ENCODE peak calls at places on chromosomes 4 and X, in eight cellular contexts. K, D, J, R, O, V, C and E are unnamed samples.

GRCh38 chr4:108336076-108336475 is 167.3 kb upstream of the LEF1 start:
- DNase-seq in J (no peak), K (no peak), R (no peak), V (no peak), D (no peak), O (no peak), C (no peak), E (no peak)

GRCh38 chr4:125115476-125115875 is 199.3 kb upstream of the FAT4 start:
- DNase-seq in D (no peak), R (no peak), O (no peak), V (no peak), K (no peak), C (no peak), J (no peak), E (no peak)

GRCh38 chrX:105461013-105461412 is 240.5 kb upstream of the TEX13A start:
- DNase-seq in V (no peak), J (no peak), K (no peak), C (no peak), D (no peak), R (no peak), O (no peak), E (no peak)

GRCh38 chrX:104392350-104392749 is 137.6 kb upstream of the ESX1 start:
- DNase-seq in K (no peak), R (no peak), O (peak; percentile 4), J (no peak), V (no peak), C (no peak), D (no peak), E (no peak)

GRCh38 chr4:165355900-165356300 is 22.9 kb upstream of the CPE start:
- DNase-seq in C (no peak), O (peak; percentile 51), R (peak; percentile 12), D (no peak), K (no peak), V (peak; percentile 18), J (peak; percentile 56), E (peak; percentile 81)

GRCh38 chrX:81336455-81337144 is 134.7 kb downstream of the SH3BGRL start:
- DNase-seq in R (no peak), K (no peak), D (no peak), J (no peak), V (no peak), O (no peak), C (no peak), E (no peak)

GRCh38 chr4:81207793-81208192 is 7.2 kb downstream of the PRKG2 start:
- DNase-seq in C (no peak), V (no peak), R (no peak), K (no peak), D (no peak), O (no peak), J (no peak), E (no peak)

GRCh38 chr4:185730849-185731608 is 81.0 kb downstream of the SORBS2 start:
- DNase-seq in K (no peak), J (no peak), R (no peak), C (no peak), D (no peak), V (no peak), O (no peak), E (no peak)

GRCh38 chrX:139691843-139692505 is 16.0 kb downstream of the MCF2 start:
- DNase-seq in J (no peak), O (no peak), D (no peak), R (no peak), C (no peak), V (no peak), K (peak; percentile 25), E (no peak)

GRCh38 chr4:128800305-128800704 is 9.2 kb upstream of the JADE1 start:
- DNase-seq in V (no peak), C (no peak), R (no peak), K (no peak), J (no peak), O (no peak), D (no peak), E (no peak)

GRCh38 chrX:153569475-153569874 is 29.5 kb downstream of the CCNQ start:
- DNase-seq in D (no peak), K (no peak), J (no peak), V (no peak), C (no peak), O (no peak), R (no peak), E (no peak)

GRCh38 chr4:121957266-121957665 is 5.4 kb upstream of the TRPC3 start:
- DNase-seq in V (no peak), J (no peak), K (no peak), C (no peak), R (no peak), D (peak; percentile 37), O (no peak), E (no peak)

GRCh38 chr4:145984563-145984962 is 45.9 kb upstream of the ZNF827 start:
- DNase-seq in J (no peak), O (no peak), D (peak; percentile 20), C (no peak), V (no peak), R (peak; percentile 13), K (no peak), E (no peak)

GRCh38 chr4:151569650-151570049 is 160.7 kb downstream of the FHIP1A start:
- DNase-seq in D (no peak), R (peak; percentile 12), O (no peak), K (no peak), C (no peak), J (no peak), V (no peak), E (no peak)

GRCh38 chrX:152259150-152259549 is 120.8 kb upstream of the MAGEA10 start:
- DNase-seq in D (no peak), C (no peak), O (no peak), V (no peak), J (no peak), R (peak; percentile 11), K (no peak), E (no peak)

GRCh38 chr4:118335316-118335715 is 17.5 kb downstream of the PRSS12 start:
- DNase-seq in D (no peak), R (no peak), O (no peak), V (no peak), C (no peak), K (no peak), J (no peak), E (no peak)

GRCh38 chrX:3345281-3346081 is 971 bp downstream of the MXRA5 start:
- DNase-seq in K (peak; percentile 37), J (peak; percentile 46), R (peak; percentile 48), C (no peak), V (peak; percentile 25), O (peak; percentile 54), D (no peak), E (peak; percentile 40)

GRCh38 chr4:83605216-83605615 is 69.3 kb downstream of the GPAT3 start:
- DNase-seq in O (no peak), C (no peak), R (no peak), K (no peak), J (no peak), D (no peak), V (no peak), E (no peak)

DNA sequence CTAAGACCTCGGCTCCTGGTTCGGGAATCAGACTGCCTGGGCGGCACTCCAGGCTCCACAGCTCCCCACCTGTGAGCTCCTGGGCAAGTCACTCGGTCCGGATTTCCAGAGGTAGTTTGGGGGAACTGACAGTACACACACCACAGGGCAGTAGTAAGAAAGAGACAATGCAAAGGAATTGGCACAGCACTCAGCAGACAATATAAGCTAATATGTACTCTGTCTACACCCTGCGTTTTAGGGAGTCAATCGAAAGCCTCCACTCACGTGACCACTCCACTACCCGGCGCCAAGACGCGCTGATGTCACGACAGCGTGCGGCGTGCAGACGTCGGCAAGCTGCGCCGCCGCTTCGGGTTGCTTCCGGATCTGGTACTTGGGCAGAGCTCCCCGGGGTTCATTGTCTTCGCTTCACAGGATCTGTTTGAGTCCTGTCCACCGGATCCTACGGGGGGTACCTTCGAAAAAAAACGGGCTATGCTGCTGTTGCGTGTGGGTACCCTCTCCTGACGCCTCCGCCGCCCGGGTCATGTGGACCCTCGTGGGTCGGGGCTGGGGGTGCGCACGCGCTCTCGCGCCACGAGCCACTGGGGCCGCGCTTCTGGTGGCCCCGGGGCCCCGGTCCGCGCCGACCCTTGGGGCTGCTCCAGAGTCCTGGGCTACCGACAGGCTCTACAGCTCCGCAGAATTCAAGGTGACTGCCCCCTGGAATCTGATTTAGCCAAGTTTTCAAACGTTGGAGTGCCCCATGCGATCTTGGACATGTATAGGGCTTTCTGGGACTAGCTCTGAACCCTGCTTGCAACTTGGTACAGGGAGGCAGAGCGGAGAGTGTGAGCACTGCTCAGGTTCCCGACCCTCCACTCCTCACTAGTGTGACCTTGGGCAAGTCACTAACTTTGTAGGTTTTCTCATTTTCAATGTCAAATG is at the start of gene GUF1:
- DNase-seq in C (peak; percentile 38), D (peak; percentile 92), R (peak; percentile 89), O (peak; percentile 86), J (peak; percentile 95), K (peak; percentile 89), V (peak; percentile 82), E (peak; percentile 94)
- TF ChIP-seq POLR2A in C (peak; percentile 61), D (peak; percentile 81), R (no peak), O (peak; percentile 29), J (peak; percentile 64), K (peak; percentile 62), V (no peak), E (no peak)

GRCh38 chr4:10120943-10121567 is 4.5 kb upstream of the WDR1 start:
- DNase-seq in D (no peak), V (no peak), J (no peak), R (no peak), K (no peak), O (no peak), C (no peak), E (no peak)

GRCh38 chr4:10123227-10124101 is 6.9 kb upstream of the WDR1 start:
- DNase-seq in O (no peak), V (peak; percentile 49), C (no peak), R (peak; percentile 44), J (peak; percentile 88), D (peak; percentile 58), K (no peak), E (no peak)

GRCh38 chr4:10121568-10122097 is 5.0 kb upstream of the WDR1 start:
- DNase-seq in D (no peak), C (no peak), R (no peak), O (no peak), V (no peak), J (no peak), K (no peak), E (no peak)

GRCh38 chr4:10122236-10122932 is 5.8 kb upstream of the WDR1 start:
- DNase-seq in J (no peak), K (no peak), O (no peak), C (no peak), V (no peak), D (no peak), R (no peak), E (no peak)

GRCh38 chr4:10124167-10124930 is 7.8 kb upstream of the WDR1 start:
- DNase-seq in D (no peak), V (no peak), O (no peak), K (no peak), C (no peak), J (no peak), R (no peak), E (no peak)
- H3K4me1 ChIP-seq in D (peaks cover 2% of the 10 kb centered on the region), V (no peaks in the 10 kb centered on the region), O (no peaks in the 10 kb centered on the region), K (no peaks in the 10 kb centered on the region), C (no peaks in the 10 kb centered on the region), J (no peaks in the 10 kb centered on the region), R (peaks cover 14% of the 10 kb centered on the region), E (no peaks in the 10 kb centered on the region)

GRCh38 chrX:130339408-130340222 is at the start of gene SLC25A14:
- DNase-seq in C (peak; percentile 55), V (peak; percentile 72), R (peak; percentile 63), K (peak; percentile 77), D (peak; percentile 75), J (peak; percentile 87), O (peak; percentile 61), E (peak; percentile 86)
- TF ChIP-seq POLR2A in C (peak; percentile 49), V (no peak), R (no peak), K (no peak), D (peak; percentile 40), J (no peak), O (peak; percentile 27), E (no peak)

GRCh38 chr4:76011018-76011670 is 3.8 kb upstream of the CXCL9 start:
- DNase-seq in R (no peak), C (no peak), O (no peak), V (no peak), D (no peak), K (no peak), J (no peak), E (peak; percentile 37)
- H3K4me1 ChIP-seq in R (peaks cover 5% of the 10 kb centered on the region), C (no peaks in the 10 kb centered on the region), O (peaks cover 5% of the 10 kb centered on the region), V (no peaks in the 10 kb centered on the region), D (no peaks in the 10 kb centered on the region), K (no peaks in the 10 kb centered on the region), J (no peaks in the 10 kb centered on the region), E (peaks cover 12% of the 10 kb centered on the region)